ENCODE peak calls at places on chromosomes 12 and 14, in nine cellular contexts. R, U, T, M, H, A, B, C and F are unnamed samples. For H3K9me3, the result is how much of the 10 kb centered on the place peaks cover.

GRCh38 chr12:96194901-96195844 is 998 bp downstream of the ELK3 start:
- DNase-seq in R (peak), U (no peak), T (no peak), M (peak), H (peak), A (peak), B (no peak), C (peak), F (peak)

GRCh38 chr14:95321201-95321600 is 1.5 kb upstream of the CLMN start:
- DNase-seq in R (no peak), U (no peak), T (no peak), M (no peak), H (no peak), A (no peak), B (no peak), C (no peak), F (no peak)

GRCh38 chr12:570949-571794 is 92.1 kb downstream of the NINJ2 start:
- DNase-seq in R (peak), U (peak), T (peak), M (peak), H (peak), A (no peak), B (peak), C (peak), F (peak)

GRCh38 chr14:92589213-92589852 is 75.8 kb downstream of the RIN3 start:
- DNase-seq in R (no peak), U (no peak), T (no peak), M (no peak), H (no peak), A (no peak), B (no peak), C (no peak), F (no peak)

GRCh38 chr12:11941601-11942360 is 129.0 kb upstream of the BCL2L14 start:
- DNase-seq in R (no peak), U (no peak), T (no peak), M (no peak), H (peak), A (no peak), B (no peak), C (no peak), F (no peak)

GRCh38 chr14:24398943-24399801 is at the start of gene NYNRIN:
- DNase-seq in R (peak), U (no peak), T (no peak), M (no peak), H (peak), A (peak), B (peak), C (peak), F (no peak)

GRCh38 chr12:105474672-105475071 is 144.2 kb downstream of the C12orf75 start:
- DNase-seq in R (no peak), U (no peak), T (no peak), M (no peak), H (peak), A (no peak), B (no peak), C (no peak), F (no peak)

GRCh38 chr12:106386836-106387555 is 29.4 kb downstream of the POLR3B start:
- DNase-seq in R (no peak), U (no peak), T (no peak), M (no peak), H (peak), A (no peak), B (no peak), C (no peak), F (no peak)

GRCh38 chr14:69013943-69014782 is 35.1 kb upstream of the ACTN1 start:
- DNase-seq in R (peak), U (peak), T (no peak), M (peak), H (no peak), A (peak), B (peak), C (peak), F (peak)

GRCh38 chr12:80553316-80553715 is 109.3 kb downstream of the PTPRQ start:
- DNase-seq in R (no peak), U (no peak), T (no peak), M (no peak), H (peak), A (no peak), B (no peak), C (no peak), F (no peak)

GRCh38 chr12:57236224-57236924 is 6.9 kb downstream of the SHMT2 start:
- DNase-seq in R (no peak), U (no peak), T (no peak), M (peak), H (no peak), A (no peak), B (peak), C (no peak), F (no peak)

GRCh38 chr12:92044435-92044834 is 101.2 kb downstream of the BTG1 start:
- DNase-seq in R (no peak), U (no peak), T (no peak), M (no peak), H (no peak), A (no peak), B (no peak), C (no peak), F (no peak)

GRCh38 chr14:33675415-33676130 is 275.3 kb downstream of the EGLN3 start:
- DNase-seq in R (no peak), U (no peak), T (no peak), M (no peak), H (peak), A (no peak), B (no peak), C (no peak), F (no peak)

GRCh38 chr14:33679461-33680225 is 271.2 kb downstream of the EGLN3 start:
- DNase-seq in R (no peak), U (no peak), T (no peak), M (no peak), H (peak), A (no peak), B (no peak), C (no peak), F (no peak)

GRCh38 chr14:33679025-33679424 is 271.8 kb downstream of the EGLN3 start:
- DNase-seq in R (no peak), U (no peak), T (no peak), M (no peak), H (no peak), A (no peak), B (no peak), C (no peak), F (no peak)

GRCh38 chr14:33676135-33676566 is 274.7 kb downstream of the EGLN3 start:
- DNase-seq in R (no peak), U (peak), T (peak), M (no peak), H (peak), A (peak), B (peak), C (no peak), F (peak)

GRCh38 chr14:33678012-33678411 is 272.9 kb downstream of the EGLN3 start:
- DNase-seq in R (no peak), U (no peak), T (no peak), M (no peak), H (no peak), A (no peak), B (no peak), C (no peak), F (no peak)
- H3K4me3 ChIP-seq in R (no peak), U (no peak), T (no peak), M (no peak), H (no peak), A (no peak), B (no peak), C (no peak), F (no peak)

GRCh38 chr12:131843527-131843926 is 15.3 kb downstream of the MMP17 start:
- DNase-seq in R (no peak), U (no peak), T (no peak), M (no peak), H (no peak), A (no peak), B (no peak), C (no peak), F (no peak)

GRCh38 chr12:131844140-131844539 is 15.9 kb downstream of the MMP17 start:
- DNase-seq in R (no peak), U (no peak), T (no peak), M (no peak), H (no peak), A (no peak), B (no peak), C (no peak), F (no peak)

GRCh38 chr12:131840643-131841416 is 12.6 kb downstream of the MMP17 start:
- DNase-seq in R (no peak), U (no peak), T (no peak), M (no peak), H (no peak), A (no peak), B (no peak), C (no peak), F (no peak)

GRCh38 chr12:131842169-131842568 is 14.0 kb downstream of the MMP17 start:
- DNase-seq in R (no peak), U (no peak), T (no peak), M (no peak), H (no peak), A (no peak), B (no peak), C (no peak), F (no peak)

GRCh38 chr12:131841547-131841946 is 13.4 kb downstream of the MMP17 start:
- DNase-seq in R (no peak), U (no peak), T (no peak), M (no peak), H (no peak), A (no peak), B (no peak), C (no peak), F (no peak)
- H3K9me3 ChIP-seq in R (under half), U (under half), T (under half), M (under half), H (under half), A (under half), B (under half), C (under half), F (under half)

DNA sequence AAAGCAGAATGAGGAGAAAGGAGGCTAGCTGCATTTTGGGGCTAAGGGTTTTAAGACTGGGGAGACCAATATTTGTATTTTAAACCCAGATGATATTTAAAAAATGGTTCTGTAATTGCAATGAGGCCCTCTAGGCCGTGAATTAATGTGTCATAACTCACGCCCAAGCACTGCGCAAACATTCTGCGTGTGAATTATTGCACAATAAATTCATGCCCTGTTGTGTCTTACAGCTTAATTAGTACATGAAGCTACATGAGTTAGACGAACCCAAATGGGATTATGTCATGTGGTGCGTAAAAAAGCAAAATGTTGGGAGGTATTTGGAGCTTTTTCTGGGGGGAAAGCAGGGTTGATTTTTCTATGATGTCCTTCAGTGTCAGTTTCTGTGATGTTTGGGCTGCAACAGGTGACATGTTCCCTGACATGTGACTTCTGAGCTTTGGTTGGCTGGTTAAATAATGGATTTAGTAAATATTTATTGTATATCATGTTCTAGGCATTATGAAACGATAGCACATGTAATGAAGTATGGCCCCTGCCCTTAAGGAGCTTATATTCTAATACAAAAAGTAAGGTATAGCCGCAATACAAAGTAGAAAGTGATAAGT is 30.4 kb upstream of the CISTR start:
- DNase-seq in R (no peak), U (no peak), T (no peak), M (no peak), H (no peak), A (no peak), B (no peak), C (no peak), F (no peak)
- H3K27ac ChIP-seq in R (no peak), U (no peak), T (no peak), M (no peak), H (no peak), A (no peak), B (no peak), C (no peak), F (no peak)

DNA sequence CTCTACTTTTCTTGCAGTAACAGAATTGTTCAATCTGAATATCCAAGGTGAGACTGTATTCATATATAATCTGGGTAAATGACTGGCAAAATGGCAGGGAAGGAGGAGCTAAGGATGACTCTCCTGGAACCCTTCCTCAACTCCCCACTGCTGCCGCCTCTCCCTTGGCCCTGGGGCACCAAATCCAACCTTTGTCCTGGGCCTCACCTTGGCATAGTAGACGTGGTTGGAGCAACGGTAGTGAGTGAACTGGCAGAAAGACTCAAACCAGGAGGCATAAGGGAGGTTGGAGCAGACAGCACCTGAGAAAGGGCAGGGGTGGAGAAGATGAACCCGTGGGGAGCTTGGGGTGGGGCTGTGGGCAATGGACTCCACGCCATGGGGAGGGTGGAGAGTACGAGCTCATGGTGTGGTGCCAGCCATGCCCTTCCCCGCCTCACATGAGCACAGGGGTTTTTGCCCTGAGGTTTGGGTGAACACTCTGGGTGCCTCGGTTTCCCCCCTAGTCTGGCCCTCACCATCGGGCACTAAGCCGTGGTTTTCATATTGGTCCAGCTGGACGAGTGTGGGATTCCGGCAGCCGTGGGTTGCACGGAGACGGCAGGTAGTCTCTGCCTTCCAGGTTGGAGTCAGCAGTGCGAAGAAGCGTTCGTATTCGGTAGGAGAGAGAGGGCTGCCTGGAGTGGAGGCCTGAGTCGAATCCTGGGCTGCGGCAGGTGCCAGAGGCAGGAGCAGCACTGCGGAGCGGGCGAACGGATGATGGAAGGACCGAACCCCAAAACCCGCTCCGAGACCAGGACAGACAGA is 753 bp downstream of the ACRBP start:
- DNase-seq in R (no peak), U (no peak), T (no peak), M (peak), H (no peak), A (peak), B (no peak), C (no peak), F (no peak)
- H3K4me3 ChIP-seq in R (peak), U (peak), T (peak), M (peak), H (peak), A (no peak), B (peak), C (peak), F (peak)

GRCh38 chr14:105636935-105637334 is 110.6 kb downstream of the TMEM121 start:
- DNase-seq in R (no peak), U (no peak), T (no peak), M (no peak), H (no peak), A (no peak), B (no peak), C (no peak), F (no peak)
- H3K9me3 ChIP-seq in R (under half), U (under half), T (under half), M (under half), H (under half), A (under half), B (under half), C (under half), F (under half)

GRCh38 chr14:103127861-103128598 is 4.8 kb downstream of the TNFAIP2 start:
- DNase-seq in R (no peak), U (no peak), T (no peak), M (peak), H (no peak), A (peak), B (peak), C (no peak), F (no peak)
- H3K27ac ChIP-seq in R (no peak), U (no peak), T (peak), M (no peak), H (no peak), A (peak), B (no peak), C (no peak), F (no peak)